ENCODE peak calls at places on chromosome 15, in five cellular contexts. One of them, this sample, is unnamed.

GRCh38 chr15:39100106-39100505 is 480.8 kb upstream of the THBS1 start:
- DNase-seq in pancreas: no peak
- DNase-seq in H7: no peak
- DNase-seq in stimulated activated CD4-positive, alpha-beta T cell treated with anti-CD3 and anti-CD28 coated beads, Interleukin-4, amount 100 ng/mL, for 24 hours: no peak
- DNase-seq in endothelial cell: no peak
- DNase-seq in this sample: no peak

GRCh38 chr15:67201136-67201535 is 53.3 kb downstream of the AAGAB start:
- DNase-seq in pancreas: no peak
- DNase-seq in H7: no peak
- DNase-seq in stimulated activated CD4-positive, alpha-beta T cell treated with anti-CD3 and anti-CD28 coated beads, Interleukin-4, amount 100 ng/mL, for 24 hours: no peak
- DNase-seq in endothelial cell: no peak
- DNase-seq in this sample: no peak

GRCh38 chr15:86773766-86774165 is 694.1 kb downstream of the AGBL1 start:
- DNase-seq in pancreas: no peak
- DNase-seq in H7: no peak
- DNase-seq in stimulated activated CD4-positive, alpha-beta T cell treated with anti-CD3 and anti-CD28 coated beads, Interleukin-4, amount 100 ng/mL, for 24 hours: no peak
- DNase-seq in endothelial cell: no peak
- DNase-seq in this sample: no peak

GRCh38 chr15:65362491-65362890 is 15.3 kb downstream of the IGDCC3 start:
- DNase-seq in pancreas: no peak
- DNase-seq in H7: no peak
- DNase-seq in stimulated activated CD4-positive, alpha-beta T cell treated with anti-CD3 and anti-CD28 coated beads, Interleukin-4, amount 100 ng/mL, for 24 hours: no peak
- DNase-seq in endothelial cell: no peak
- DNase-seq in this sample: no peak

GRCh38 chr15:33309602-33310276 is 1.0 kb upstream of the RYR3 start:
- DNase-seq in pancreas: no peak
- DNase-seq in H7: peak; percentile 57
- DNase-seq in stimulated activated CD4-positive, alpha-beta T cell treated with anti-CD3 and anti-CD28 coated beads, Interleukin-4, amount 100 ng/mL, for 24 hours: no peak
- DNase-seq in endothelial cell: peak; percentile 49
- DNase-seq in this sample: no peak

GRCh38 chr15:73295630-73296286 is 73.0 kb downstream of the HCN4 start:
- DNase-seq in pancreas: no peak
- DNase-seq in H7: no peak
- DNase-seq in stimulated activated CD4-positive, alpha-beta T cell treated with anti-CD3 and anti-CD28 coated beads, Interleukin-4, amount 100 ng/mL, for 24 hours: no peak
- DNase-seq in endothelial cell: no peak
- DNase-seq in this sample: peak; percentile 19

GRCh38 chr15:52730163-52730562 is 51.0 kb upstream of the ATOSA start:
- DNase-seq in pancreas: no peak
- DNase-seq in H7: no peak
- DNase-seq in stimulated activated CD4-positive, alpha-beta T cell treated with anti-CD3 and anti-CD28 coated beads, Interleukin-4, amount 100 ng/mL, for 24 hours: peak; percentile 36
- DNase-seq in endothelial cell: no peak
- DNase-seq in this sample: no peak

GRCh38 chr15:93088200-93088980 is 621 bp downstream of the RGMA start:
- DNase-seq in pancreas: peak; percentile 44
- DNase-seq in H7: peak; percentile 92
- DNase-seq in stimulated activated CD4-positive, alpha-beta T cell treated with anti-CD3 and anti-CD28 coated beads, Interleukin-4, amount 100 ng/mL, for 24 hours: peak; percentile 8
- DNase-seq in endothelial cell: peak; percentile 37
- DNase-seq in this sample: no peak

GRCh38 chr15:50044904-50045303 is 74.1 kb downstream of the ATP8B4 start:
- DNase-seq in pancreas: no peak
- DNase-seq in H7: no peak
- DNase-seq in stimulated activated CD4-positive, alpha-beta T cell treated with anti-CD3 and anti-CD28 coated beads, Interleukin-4, amount 100 ng/mL, for 24 hours: no peak
- DNase-seq in endothelial cell: no peak
- DNase-seq in this sample: no peak

GRCh38 chr15:65841121-65841930 is 28.0 kb upstream of the RAB11A start:
- DNase-seq in pancreas: no peak
- DNase-seq in H7: no peak
- DNase-seq in stimulated activated CD4-positive, alpha-beta T cell treated with anti-CD3 and anti-CD28 coated beads, Interleukin-4, amount 100 ng/mL, for 24 hours: no peak
- DNase-seq in endothelial cell: no peak
- DNase-seq in this sample: no peak

GRCh38 chr15:73265536-73266153 is 103.1 kb downstream of the HCN4 start:
- DNase-seq in pancreas: no peak
- DNase-seq in H7: peak; percentile 54
- DNase-seq in stimulated activated CD4-positive, alpha-beta T cell treated with anti-CD3 and anti-CD28 coated beads, Interleukin-4, amount 100 ng/mL, for 24 hours: peak; percentile 56
- DNase-seq in endothelial cell: peak; percentile 60
- DNase-seq in this sample: no peak

GRCh38 chr15:56725386-56725785 is 7.9 kb downstream of the ZNF280D start:
- DNase-seq in pancreas: no peak
- DNase-seq in H7: no peak
- DNase-seq in stimulated activated CD4-positive, alpha-beta T cell treated with anti-CD3 and anti-CD28 coated beads, Interleukin-4, amount 100 ng/mL, for 24 hours: no peak
- DNase-seq in endothelial cell: no peak
- DNase-seq in this sample: no peak

GRCh38 chr15:80188293-80188692 is 35.5 kb downstream of the FAH start:
- DNase-seq in pancreas: no peak
- DNase-seq in H7: peak; percentile 56
- DNase-seq in stimulated activated CD4-positive, alpha-beta T cell treated with anti-CD3 and anti-CD28 coated beads, Interleukin-4, amount 100 ng/mL, for 24 hours: no peak
- DNase-seq in endothelial cell: no peak
- DNase-seq in this sample: no peak

GRCh38 chr15:90046846-90047481 is 45.8 kb downstream of the ZNF710 start:
- DNase-seq in pancreas: peak; percentile 77
- DNase-seq in H7: peak; percentile 33
- DNase-seq in stimulated activated CD4-positive, alpha-beta T cell treated with anti-CD3 and anti-CD28 coated beads, Interleukin-4, amount 100 ng/mL, for 24 hours: no peak
- DNase-seq in endothelial cell: no peak
- DNase-seq in this sample: no peak

GRCh38 chr15:95495033-95495541 is 835.4 kb upstream of the NR2F2 start:
- DNase-seq in pancreas: no peak
- DNase-seq in H7: peak; percentile 8
- DNase-seq in stimulated activated CD4-positive, alpha-beta T cell treated with anti-CD3 and anti-CD28 coated beads, Interleukin-4, amount 100 ng/mL, for 24 hours: no peak
- DNase-seq in endothelial cell: no peak
- DNase-seq in this sample: no peak

GRCh38 chr15:31387483-31388118 is 61.0 kb downstream of the KLF13 start:
- DNase-seq in pancreas: peak; percentile 88
- DNase-seq in H7: no peak
- DNase-seq in stimulated activated CD4-positive, alpha-beta T cell treated with anti-CD3 and anti-CD28 coated beads, Interleukin-4, amount 100 ng/mL, for 24 hours: peak; percentile 38
- DNase-seq in endothelial cell: no peak
- DNase-seq in this sample: no peak

GRCh38 chr15:85379403-85380131 is 836 bp upstream of the AKAP13 start:
- DNase-seq in pancreas: no peak
- DNase-seq in H7: no peak
- DNase-seq in stimulated activated CD4-positive, alpha-beta T cell treated with anti-CD3 and anti-CD28 coated beads, Interleukin-4, amount 100 ng/mL, for 24 hours: peak; percentile 51
- DNase-seq in endothelial cell: peak; percentile 10
- DNase-seq in this sample: no peak

GRCh38 chr15:35624881-35625280 is 78.9 kb upstream of the DPH6 start:
- DNase-seq in pancreas: no peak
- DNase-seq in H7: no peak
- DNase-seq in stimulated activated CD4-positive, alpha-beta T cell treated with anti-CD3 and anti-CD28 coated beads, Interleukin-4, amount 100 ng/mL, for 24 hours: no peak
- DNase-seq in endothelial cell: no peak
- DNase-seq in this sample: no peak

GRCh38 chr15:61521961-61522360 is 292.9 kb upstream of the RORA start:
- DNase-seq in pancreas: no peak
- DNase-seq in H7: no peak
- DNase-seq in stimulated activated CD4-positive, alpha-beta T cell treated with anti-CD3 and anti-CD28 coated beads, Interleukin-4, amount 100 ng/mL, for 24 hours: no peak
- DNase-seq in endothelial cell: no peak
- DNase-seq in this sample: no peak

GRCh38 chr15:62783303-62783957 is 259.1 kb upstream of the TPM1 start:
- DNase-seq in pancreas: no peak
- DNase-seq in H7: no peak
- DNase-seq in stimulated activated CD4-positive, alpha-beta T cell treated with anti-CD3 and anti-CD28 coated beads, Interleukin-4, amount 100 ng/mL, for 24 hours: no peak
- DNase-seq in endothelial cell: no peak
- DNase-seq in this sample: no peak

GRCh38 chr15:61137139-61137792 is 91.8 kb downstream of the RORA start:
- DNase-seq in pancreas: no peak
- DNase-seq in H7: no peak
- DNase-seq in stimulated activated CD4-positive, alpha-beta T cell treated with anti-CD3 and anti-CD28 coated beads, Interleukin-4, amount 100 ng/mL, for 24 hours: no peak
- DNase-seq in endothelial cell: no peak
- DNase-seq in this sample: no peak

GRCh38 chr15:70412717-70413266 is 315.1 kb upstream of the TLE3 start:
- DNase-seq in pancreas: no peak
- DNase-seq in H7: no peak
- DNase-seq in stimulated activated CD4-positive, alpha-beta T cell treated with anti-CD3 and anti-CD28 coated beads, Interleukin-4, amount 100 ng/mL, for 24 hours: no peak
- DNase-seq in endothelial cell: no peak
- DNase-seq in this sample: no peak

GRCh38 chr15:37035349-37035748 is 65.0 kb downstream of the MEIS2 start:
- DNase-seq in pancreas: no peak
- DNase-seq in H7: no peak
- DNase-seq in stimulated activated CD4-positive, alpha-beta T cell treated with anti-CD3 and anti-CD28 coated beads, Interleukin-4, amount 100 ng/mL, for 24 hours: no peak
- DNase-seq in endothelial cell: no peak
- DNase-seq in this sample: no peak

GRCh38 chr15:80494311-80494710 is 90.1 kb downstream of the ARNT2 start:
- DNase-seq in pancreas: no peak
- DNase-seq in H7: no peak
- DNase-seq in stimulated activated CD4-positive, alpha-beta T cell treated with anti-CD3 and anti-CD28 coated beads, Interleukin-4, amount 100 ng/mL, for 24 hours: no peak
- DNase-seq in endothelial cell: no peak
- DNase-seq in this sample: no peak

GRCh38 chr15:97446138-97446537 is 514.4 kb upstream of the ARRDC4 start:
- DNase-seq in pancreas: no peak
- DNase-seq in H7: peak; percentile 22
- DNase-seq in stimulated activated CD4-positive, alpha-beta T cell treated with anti-CD3 and anti-CD28 coated beads, Interleukin-4, amount 100 ng/mL, for 24 hours: no peak
- DNase-seq in endothelial cell: no peak
- DNase-seq in this sample: no peak

GRCh38 chr15:78709263-78709882 is 68.4 kb upstream of the CHRNB4 start:
- DNase-seq in pancreas: peak; percentile 70
- DNase-seq in H7: peak; percentile 90
- DNase-seq in stimulated activated CD4-positive, alpha-beta T cell treated with anti-CD3 and anti-CD28 coated beads, Interleukin-4, amount 100 ng/mL, for 24 hours: peak; percentile 72
- DNase-seq in endothelial cell: peak; percentile 84
- DNase-seq in this sample: no peak

GRCh38 chr15:90557651-90558084 is 27.9 kb downstream of the CRTC3 start:
- DNase-seq in pancreas: peak; percentile 88
- DNase-seq in H7: no peak
- DNase-seq in stimulated activated CD4-positive, alpha-beta T cell treated with anti-CD3 and anti-CD28 coated beads, Interleukin-4, amount 100 ng/mL, for 24 hours: no peak
- DNase-seq in endothelial cell: no peak
- DNase-seq in this sample: no peak

GRCh38 chr15:63256433-63256884 is 20.9 kb upstream of the APH1B start:
- DNase-seq in pancreas: no peak
- DNase-seq in H7: peak; percentile 61
- DNase-seq in stimulated activated CD4-positive, alpha-beta T cell treated with anti-CD3 and anti-CD28 coated beads, Interleukin-4, amount 100 ng/mL, for 24 hours: no peak
- DNase-seq in endothelial cell: no peak
- DNase-seq in this sample: no peak

GRCh38 chr15:56619881-56620280 is 113.4 kb downstream of the ZNF280D start:
- DNase-seq in pancreas: no peak
- DNase-seq in H7: no peak
- DNase-seq in stimulated activated CD4-positive, alpha-beta T cell treated with anti-CD3 and anti-CD28 coated beads, Interleukin-4, amount 100 ng/mL, for 24 hours: no peak
- DNase-seq in endothelial cell: no peak
- DNase-seq in this sample: no peak

GRCh38 chr15:80977627-80978036 is 12.0 kb downstream of the MESD start:
- DNase-seq in pancreas: peak; percentile 40
- DNase-seq in H7: peak; percentile 82
- DNase-seq in stimulated activated CD4-positive, alpha-beta T cell treated with anti-CD3 and anti-CD28 coated beads, Interleukin-4, amount 100 ng/mL, for 24 hours: peak; percentile 36
- DNase-seq in endothelial cell: peak; percentile 73
- DNase-seq in this sample: no peak

GRCh38 chr15:61659571-61660190 is 400.6 kb downstream of the VPS13C start:
- DNase-seq in pancreas: no peak
- DNase-seq in H7: no peak
- DNase-seq in stimulated activated CD4-positive, alpha-beta T cell treated with anti-CD3 and anti-CD28 coated beads, Interleukin-4, amount 100 ng/mL, for 24 hours: no peak
- DNase-seq in endothelial cell: no peak
- DNase-seq in this sample: no peak

GRCh38 chr15:84725001-84725491 is 9.1 kb upstream of the SEC11A start:
- DNase-seq in pancreas: no peak
- DNase-seq in H7: no peak
- DNase-seq in stimulated activated CD4-positive, alpha-beta T cell treated with anti-CD3 and anti-CD28 coated beads, Interleukin-4, amount 100 ng/mL, for 24 hours: no peak
- DNase-seq in endothelial cell: no peak
- DNase-seq in this sample: peak; percentile 80

GRCh38 chr15:92098869-92099268 is 245.4 kb downstream of the SLCO3A1 start:
- DNase-seq in pancreas: no peak
- DNase-seq in H7: peak; percentile 52
- DNase-seq in stimulated activated CD4-positive, alpha-beta T cell treated with anti-CD3 and anti-CD28 coated beads, Interleukin-4, amount 100 ng/mL, for 24 hours: no peak
- DNase-seq in endothelial cell: no peak
- DNase-seq in this sample: no peak

GRCh38 chr15:55256281-55257013 is 33.2 kb downstream of the RAB27A start:
- DNase-seq in pancreas: no peak
- DNase-seq in H7: no peak
- DNase-seq in stimulated activated CD4-positive, alpha-beta T cell treated with anti-CD3 and anti-CD28 coated beads, Interleukin-4, amount 100 ng/mL, for 24 hours: no peak
- DNase-seq in endothelial cell: no peak
- DNase-seq in this sample: no peak

GRCh38 chr15:26624128-26624527 is 148.7 kb downstream of the GABRB3 start:
- DNase-seq in pancreas: no peak
- DNase-seq in H7: no peak
- DNase-seq in stimulated activated CD4-positive, alpha-beta T cell treated with anti-CD3 and anti-CD28 coated beads, Interleukin-4, amount 100 ng/mL, for 24 hours: no peak
- DNase-seq in endothelial cell: no peak
- DNase-seq in this sample: no peak

GRCh38 chr15:63505842-63506222 is 1.4 kb downstream of the USP3 start:
- DNase-seq in pancreas: no peak
- DNase-seq in H7: no peak
- DNase-seq in stimulated activated CD4-positive, alpha-beta T cell treated with anti-CD3 and anti-CD28 coated beads, Interleukin-4, amount 100 ng/mL, for 24 hours: no peak
- DNase-seq in endothelial cell: no peak
- DNase-seq in this sample: no peak

GRCh38 chr15:93987068-93987467 is 244.3 kb upstream of the MCTP2 start:
- DNase-seq in pancreas: no peak
- DNase-seq in H7: no peak
- DNase-seq in stimulated activated CD4-positive, alpha-beta T cell treated with anti-CD3 and anti-CD28 coated beads, Interleukin-4, amount 100 ng/mL, for 24 hours: peak; percentile 16
- DNase-seq in endothelial cell: no peak
- DNase-seq in this sample: no peak

GRCh38 chr15:77716632-77717343 is 84.1 kb upstream of the LINGO1 start:
- DNase-seq in pancreas: no peak
- DNase-seq in H7: no peak
- DNase-seq in stimulated activated CD4-positive, alpha-beta T cell treated with anti-CD3 and anti-CD28 coated beads, Interleukin-4, amount 100 ng/mL, for 24 hours: no peak
- DNase-seq in endothelial cell: no peak
- DNase-seq in this sample: no peak